ENCODE peak calls at places on chromosomes 12 and 14, in six cellular contexts. G, J, R, P, W and Z are unnamed samples. For H3K27me3, the result is how much of the 10 kb centered on the place peaks cover.

GRCh38 chr12:121915841-121916321 is 2.5 kb upstream of the CFAP251 start:
- DNase-seq in G (no peak), J (no peak), R (no peak), P (no peak), W (peak), Z (no peak)

GRCh38 chr12:30599631-30600030 is 96.0 kb downstream of the IPO8 start:
- DNase-seq in G (no peak), J (no peak), R (no peak), P (no peak), W (peak), Z (no peak)

GRCh38 chr12:111443586-111443985 is 37.9 kb downstream of the SH2B3 start:
- DNase-seq in G (no peak), J (no peak), R (peak), P (no peak), W (peak), Z (no peak)

GRCh38 chr14:52025310-52025709 is 36.0 kb downstream of the RTRAF start:
- DNase-seq in G (no peak), J (no peak), R (peak), P (no peak), W (peak), Z (no peak)

GRCh38 chr12:2335517-2335916 is 282.7 kb downstream of the CACNA1C start:
- DNase-seq in G (no peak), J (no peak), R (no peak), P (no peak), W (peak), Z (no peak)

GRCh38 chr12:57837779-57838562 is 8.6 kb downstream of the CTDSP2 start:
- DNase-seq in G (no peak), J (peak), R (peak), P (peak), W (peak), Z (peak)

GRCh38 chr14:81831128-81831815 is 297.6 kb upstream of the SEL1L start:
- DNase-seq in G (no peak), J (peak), R (no peak), P (peak), W (no peak), Z (no peak)

GRCh38 chr14:68659021-68659931 is 133.6 kb downstream of the ZFP36L1 start:
- DNase-seq in G (no peak), J (peak), R (peak), P (no peak), W (peak), Z (no peak)

GRCh38 chr14:64671591-64671990 is 32.6 kb upstream of the PLEKHG3 start:
- DNase-seq in G (no peak), J (no peak), R (peak), P (peak), W (peak), Z (no peak)

GRCh38 chr12:52865090-52865944 is 16.5 kb upstream of the KRT78 start:
- DNase-seq in G (peak), J (peak), R (peak), P (peak), W (peak), Z (no peak)

GRCh38 chr14:87461704-87462103 is 531.3 kb downstream of the GALC start:
- DNase-seq in G (no peak), J (no peak), R (no peak), P (peak), W (no peak), Z (no peak)

GRCh38 chr14:73173092-73173735 is 36.9 kb downstream of the PSEN1 start:
- DNase-seq in G (no peak), J (no peak), R (peak), P (peak), W (peak), Z (no peak)

GRCh38 chr14:43041207-43041606 is 1434.5 kb downstream of the LRFN5 start:
- DNase-seq in G (no peak), J (no peak), R (no peak), P (no peak), W (no peak), Z (no peak)

GRCh38 chr12:52739963-52740362 is 36.6 kb upstream of the KRT77 start:
- DNase-seq in G (no peak), J (no peak), R (no peak), P (no peak), W (no peak), Z (no peak)

GRCh38 chr12:27472604-27473003 is 26.1 kb downstream of the SMCO2 start:
- DNase-seq in G (no peak), J (no peak), R (no peak), P (no peak), W (no peak), Z (no peak)

GRCh38 chr14:87443039-87443438 is 549.9 kb downstream of the GALC start:
- DNase-seq in G (no peak), J (no peak), R (no peak), P (no peak), W (no peak), Z (no peak)

GRCh38 chr12:78698747-78699146 is 165.8 kb upstream of the SYT1 start:
- DNase-seq in G (no peak), J (no peak), R (peak), P (no peak), W (peak), Z (no peak)

GRCh38 chr14:65239143-65239672 is 136.9 kb upstream of the MAX start:
- DNase-seq in G (peak), J (no peak), R (peak), P (peak), W (peak), Z (no peak)

GRCh38 chr14:78721756-78722455 is 551.7 kb downstream of the NRXN3 start:
- DNase-seq in G (no peak), J (no peak), R (no peak), P (no peak), W (no peak), Z (no peak)

GRCh38 chr12:70919597-70920035 is 922 bp downstream of the PTPRR start:
- DNase-seq in G (no peak), J (no peak), R (peak), P (peak), W (no peak), Z (no peak)

GRCh38 chr12:103881261-103881660 is 40.2 kb upstream of the NT5DC3 start:
- DNase-seq in G (no peak), J (no peak), R (no peak), P (no peak), W (no peak), Z (peak)

GRCh38 chr12:28145211-28145610 is 45.0 kb upstream of the CCDC91 start:
- DNase-seq in G (no peak), J (no peak), R (no peak), P (no peak), W (no peak), Z (no peak)

GRCh38 chr14:33959692-33960151 is 8.8 kb upstream of the EGLN3 start:
- DNase-seq in G (no peak), J (no peak), R (no peak), P (peak), W (no peak), Z (no peak)

GRCh38 chr14:104334812-104335161 is 196.4 kb downstream of the KIF26A start:
- DNase-seq in G (peak), J (no peak), R (no peak), P (no peak), W (no peak), Z (no peak)

GRCh38 chr12:87430444-87430843 is 598.8 kb downstream of the C12orf50 start:
- DNase-seq in G (no peak), J (no peak), R (no peak), P (no peak), W (no peak), Z (no peak)

GRCh38 chr12:28937196-28937595 is 211.9 kb upstream of the FAR2 start:
- DNase-seq in G (no peak), J (no peak), R (peak), P (no peak), W (peak), Z (no peak)

GRCh38 chr12:70774055-70774454 is 136.8 kb upstream of the PTPRB start:
- DNase-seq in G (no peak), J (no peak), R (peak), P (no peak), W (no peak), Z (no peak)

GRCh38 chr12:2783936-2784600 is 10.7 kb upstream of the FKBP4 start:
- DNase-seq in G (peak), J (peak), R (peak), P (peak), W (peak), Z (peak)

GRCh38 chr12:68451261-68452091 is 119.3 kb upstream of the MDM1 start:
- DNase-seq in G (peak), J (peak), R (peak), P (no peak), W (peak), Z (peak)

GRCh38 chr12:48389409-48389808 is 38.7 kb upstream of the ZNF641 start:
- DNase-seq in G (no peak), J (peak), R (no peak), P (no peak), W (no peak), Z (no peak)

GRCh38 chr12:54040648-54041047 is 7.8 kb downstream of the HOXC5 start:
- DNase-seq in G (no peak), J (no peak), R (no peak), P (no peak), W (no peak), Z (no peak)
- H3K27me3 ChIP-seq in G (half or more), J (half or more), R (under half), P (half or more), W (half or more), Z (under half)

DNA sequence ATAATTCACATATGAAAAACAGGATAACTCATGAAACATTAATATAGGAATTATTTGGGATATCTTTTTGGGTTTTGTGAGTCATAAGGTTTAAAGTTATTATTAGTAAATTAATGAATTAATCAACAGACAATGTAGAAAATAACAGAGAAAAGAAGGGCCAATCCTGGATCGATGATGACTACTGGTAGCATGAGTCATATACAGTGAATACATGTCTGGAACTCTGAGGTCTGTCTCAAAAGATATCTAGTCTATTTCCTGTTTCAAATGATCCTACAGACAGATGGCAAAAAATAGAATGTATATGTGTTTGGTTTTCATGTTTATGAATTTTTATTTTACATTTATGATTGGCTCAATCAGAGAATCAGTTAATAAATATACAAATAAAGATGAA is 86.4 kb upstream of the RTL1 start:
- DNase-seq in G (no peak), J (no peak), R (peak), P (no peak), W (peak), Z (no peak)
- H3K4me3 ChIP-seq in G (no peak), J (no peak), R (no peak), P (no peak), W (no peak), Z (no peak)

DNA sequence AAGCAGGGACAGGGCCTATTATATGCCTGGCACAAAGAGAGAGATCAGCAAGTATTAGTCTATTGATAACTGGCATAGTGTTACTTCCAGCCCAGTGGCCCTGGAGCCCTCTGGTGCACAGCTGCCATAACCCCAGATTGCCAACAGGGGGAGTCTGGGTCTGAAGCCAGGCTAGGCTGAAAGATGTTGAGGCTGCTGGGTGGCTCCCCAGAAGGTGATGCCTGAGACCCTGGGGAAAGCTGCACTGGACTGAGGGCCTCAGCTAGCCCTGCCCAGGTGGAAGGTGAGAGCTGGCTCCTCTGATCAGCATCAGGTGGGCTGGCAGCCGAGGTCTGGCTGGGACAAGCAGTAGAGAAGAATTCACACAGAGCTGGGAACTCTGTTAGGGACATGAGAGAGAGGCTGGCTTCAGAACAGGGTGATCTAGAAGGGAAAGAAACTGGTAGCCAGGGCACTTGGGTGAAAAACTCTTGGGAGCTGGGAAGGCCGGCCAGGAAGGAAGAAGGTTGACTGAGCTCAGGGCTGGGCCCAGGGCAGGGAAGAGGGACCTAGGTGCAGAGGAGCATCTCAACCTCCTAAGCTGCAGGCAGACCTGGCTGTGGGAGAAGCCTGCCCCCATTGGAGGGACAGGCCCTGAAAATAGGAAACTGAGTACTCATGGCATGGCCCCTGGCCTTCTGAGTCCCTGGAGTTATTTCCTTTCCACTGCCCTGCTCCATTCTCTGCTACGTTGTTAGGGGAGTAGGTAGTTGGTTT is 3.9 kb downstream of the GZMH start:
- DNase-seq in G (peak), J (no peak), R (no peak), P (no peak), W (no peak), Z (peak)
- TF ChIP-seq CTCF in G (peak), J (peak), R (peak), P (peak), W (peak), Z (peak)

GRCh38 chr12:49483621-49484020 is 55.2 kb upstream of the KCNH3 start:
- DNase-seq in G (no peak), J (no peak), R (peak), P (no peak), W (no peak), Z (no peak)
- H3K27me3 ChIP-seq in G (under half), J (under half), R (under half), P (under half), W (under half), Z (under half)